ENCODE peak calls at places on chromosome 22, in seven cellular contexts. M is spleen, W is fibroblast of villous mesenchyme, T is colonic mucosa, G is left lung, Y is progenitor cell of endocrine pancreas, L is fibroblast of the aortic adventitia. Z is an unnamed sample.

GRCh38 chr22:27749597-27750225 is 51.8 kb downstream of the MN1 start:
- DNase-seq in T (no peak), Y (no peak), L (peak), G (no peak), M (peak), W (peak), Z (peak)

GRCh38 chr22:40193429-40194421 is 16.0 kb downstream of the TNRC6B start:
- DNase-seq in G (no peak), M (no peak), T (no peak), L (peak), Y (no peak), W (peak), Z (peak)

GRCh38 chr22:40635008-40635939 is 1.2 kb downstream of the MRTFA start:
- DNase-seq in Y (no peak), W (peak), T (no peak), M (no peak), G (no peak), L (peak), Z (peak)

GRCh38 chr22:38799265-38800002 is 5.5 kb upstream of the DNAL4 start:
- DNase-seq in W (peak), Y (no peak), M (no peak), T (no peak), G (no peak), L (peak), Z (peak)

GRCh38 chr22:24156915-24157782 is 24.1 kb upstream of the SUSD2 start:
- DNase-seq in T (peak), G (peak), W (peak), M (peak), L (peak), Y (peak), Z (peak)

GRCh38 chr22:45065726-45066125 is 55.9 kb upstream of the PHF21B start:
- DNase-seq in Y (no peak), M (no peak), G (no peak), T (no peak), W (no peak), L (no peak), Z (no peak)

GRCh38 chr22:41780714-41781507 is 19.6 kb upstream of the CCDC134 start:
- DNase-seq in L (peak), T (peak), W (peak), Y (no peak), G (peak), M (peak), Z (peak)

GRCh38 chr22:22424210-22424800 is 84.2 kb downstream of the ZNF280B start:
- DNase-seq in W (peak), G (no peak), M (no peak), Y (no peak), L (no peak), T (no peak), Z (no peak)

GRCh38 chr22:21834869-21835268 is 32.6 kb downstream of the MAPK1 start:
- DNase-seq in G (no peak), W (peak), L (no peak), T (no peak), M (no peak), Y (no peak), Z (no peak)

GRCh38 chr22:24585461-24585860 is 7.4 kb downstream of the LRRC75B start:
- DNase-seq in L (no peak), W (no peak), Y (no peak), M (peak), G (no peak), T (no peak), Z (no peak)

GRCh38 chr22:47322854-47323253 is 560.4 kb downstream of the TBC1D22A start:
- DNase-seq in G (no peak), W (no peak), Y (no peak), T (no peak), L (no peak), M (no peak), Z (no peak)

GRCh38 chr22:41951898-41952474 is at the start of gene SMIM45:
- DNase-seq in W (no peak), G (no peak), M (peak), L (no peak), T (no peak), Y (no peak), Z (no peak)

GRCh38 chr22:26134654-26135330 is 34.5 kb upstream of the SEZ6L start:
- DNase-seq in M (no peak), L (no peak), W (no peak), Y (no peak), G (no peak), T (no peak), Z (no peak)

GRCh38 chr22:38314140-38314991 is 2.9 kb downstream of the CSNK1E start:
- DNase-seq in Y (no peak), G (no peak), W (peak), T (no peak), M (peak), L (peak), Z (peak)

GRCh38 chr22:48894804-48895250 is 932.8 kb downstream of the BRD1 start:
- DNase-seq in Y (no peak), W (no peak), G (no peak), M (peak), L (no peak), T (peak), Z (no peak)

GRCh38 chr22:24681236-24681635 is 78.2 kb downstream of the GGT1 start:
- DNase-seq in M (no peak), Y (no peak), T (no peak), W (peak), L (peak), G (no peak), Z (no peak)

GRCh38 chr22:29816980-29817379 is 21.1 kb downstream of the ASCC2 start:
- DNase-seq in Y (no peak), M (no peak), T (no peak), L (no peak), G (no peak), W (no peak), Z (no peak)

GRCh38 chr22:29030618-29031235 is 30.9 kb downstream of the C22orf31 start:
- DNase-seq in G (peak), M (peak), T (peak), Y (peak), L (peak), W (peak), Z (peak)

GRCh38 chr22:26770624-26771023 is 113.2 kb downstream of the MIAT start:
- DNase-seq in G (no peak), T (no peak), Y (no peak), M (no peak), W (peak), L (peak), Z (peak)

GRCh38 chr22:41009222-41009948 is 58.2 kb downstream of the RBX1 start:
- DNase-seq in W (peak), L (peak), M (no peak), T (peak), Y (no peak), G (peak), Z (peak)

GRCh38 chr22:36330655-36331305 is 57.0 kb downstream of the MYH9 start:
- DNase-seq in W (peak), G (no peak), T (peak), M (peak), L (peak), Y (no peak), Z (peak)

GRCh38 chr22:27610863-27611786 is 190.4 kb downstream of the MN1 start:
- DNase-seq in Y (no peak), G (no peak), W (no peak), T (no peak), M (peak), L (no peak), Z (no peak)

GRCh38 chr22:37501610-37502341 is 15.6 kb upstream of the MFNG start:
- DNase-seq in T (peak), M (no peak), W (peak), G (peak), Y (peak), L (peak), Z (peak)

GRCh38 chr22:47030881-47031627 is 268.6 kb downstream of the TBC1D22A start:
- DNase-seq in M (peak), Y (no peak), W (no peak), L (peak), G (peak), T (peak), Z (peak)

GRCh38 chr22:37808294-37808657 is 542 bp downstream of the GCAT start:
- DNase-seq in T (no peak), Y (no peak), W (peak), L (peak), G (no peak), M (no peak), Z (no peak)

GRCh38 chr22:23696326-23696851 is 5.6 kb downstream of the RGL4 start:
- DNase-seq in M (peak), G (peak), L (no peak), T (no peak), Y (no peak), W (no peak), Z (peak)

GRCh38 chr22:41565403-41566054 is 4.7 kb downstream of the CSDC2 start:
- DNase-seq in T (no peak), Y (no peak), W (peak), L (peak), G (no peak), M (no peak), Z (peak)

GRCh38 chr22:46171940-46172339 is 21.6 kb downstream of the PPARA start:
- DNase-seq in M (no peak), L (peak), W (peak), T (peak), G (no peak), Y (no peak), Z (peak)

GRCh38 chr22:20043997-20044342 is 23.1 kb downstream of the TANGO2 start:
- DNase-seq in L (no peak), T (no peak), Y (no peak), W (no peak), M (no peak), G (no peak), Z (no peak)

GRCh38 chr22:20043057-20043996 is 22.4 kb downstream of the TANGO2 start:
- DNase-seq in G (no peak), Y (no peak), T (no peak), L (no peak), W (no peak), M (no peak), Z (no peak)

GRCh38 chr22:20044495-20045151 is 23.7 kb downstream of the TANGO2 start:
- DNase-seq in G (no peak), M (no peak), L (no peak), W (no peak), T (no peak), Y (no peak), Z (no peak)

GRCh38 chr22:20051927-20052308 is 28.1 kb upstream of the DGCR8 start:
- DNase-seq in M (no peak), G (no peak), T (no peak), Y (no peak), W (no peak), L (no peak), Z (no peak)

GRCh38 chr22:20046730-20047129 is 25.8 kb downstream of the TANGO2 start:
- DNase-seq in L (no peak), Y (no peak), M (no peak), G (no peak), T (no peak), W (no peak), Z (no peak)
- TF ChIP-seq CTCF in L (no peak), Y (no peak), M (no peak), G (no peak), T (no peak), W (no peak), Z (no peak)

DNA sequence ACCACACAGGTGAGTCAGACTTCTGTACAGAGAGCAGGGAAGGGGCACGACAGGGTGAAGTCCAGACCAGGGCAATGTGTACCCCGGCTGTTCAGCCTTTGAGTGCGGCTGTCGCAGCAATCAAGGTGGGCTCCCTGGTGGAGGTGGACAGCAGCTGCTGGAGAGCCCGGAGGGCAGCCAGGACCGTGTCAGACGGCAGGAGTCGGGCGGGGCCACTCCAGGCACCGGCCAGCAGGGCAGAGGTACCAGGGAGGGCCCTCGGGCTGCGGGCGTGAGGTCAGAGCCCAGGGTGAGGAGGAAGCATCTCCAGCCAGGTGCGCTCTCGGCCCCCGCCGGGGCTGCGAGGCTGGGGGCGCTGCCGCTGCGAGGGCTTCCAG is 802 bp upstream of the PIM3 start:
- DNase-seq in L (no peak), G (peak), Y (no peak), T (peak), M (no peak), W (no peak), Z (peak)
- TF ChIP-seq CTCF in L (no peak), G (no peak), Y (no peak), T (no peak), M (no peak), W (no peak), Z (no peak)

GRCh38 chr22:17366830-17367229 is 2.4 kb upstream of the CECR2 start:
- DNase-seq in G (peak), Y (peak), M (peak), L (no peak), T (peak), W (no peak), Z (no peak)
- TF ChIP-seq CTCF in G (no peak), Y (peak), M (peak), L (no peak), T (no peak), W (no peak), Z (no peak)

DNA sequence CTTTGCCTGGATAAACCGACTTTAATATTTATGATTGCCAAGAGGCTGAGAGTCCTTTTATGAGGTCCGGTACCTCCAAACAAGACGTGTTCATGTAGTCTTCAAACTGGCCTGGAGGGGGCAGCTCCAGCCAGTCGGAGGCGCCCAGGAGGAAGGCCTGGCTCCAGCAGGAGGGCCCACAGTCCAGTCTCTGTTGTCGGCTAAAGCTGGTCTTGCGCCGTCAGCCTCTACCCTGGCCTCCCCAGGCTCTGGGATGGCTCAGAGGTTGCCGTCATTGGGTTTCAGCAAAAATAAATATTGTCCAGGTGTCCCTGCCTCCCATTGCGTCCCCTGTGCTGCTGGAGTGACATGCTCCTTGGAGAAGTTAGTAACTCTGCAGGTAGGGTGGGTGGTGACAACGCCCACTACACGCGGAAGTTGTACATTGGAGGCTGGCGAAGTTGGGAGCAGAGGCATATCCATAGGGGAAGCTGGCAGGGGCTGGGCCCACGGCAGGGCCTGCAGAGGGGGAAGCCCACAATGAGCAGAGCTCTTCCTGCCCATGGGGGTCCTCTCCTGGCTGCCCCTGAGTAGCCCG is 1.0 kb upstream of the SLC25A1 start:
- DNase-seq in L (peak), Y (peak), G (peak), T (peak), W (peak), M (peak), Z (peak)
- TF ChIP-seq CTCF in L (peak), Y (peak), G (peak), T (peak), W (peak), M (peak), Z (peak)

GRCh38 chr22:30821381-30821780 is 126.7 kb downstream of the OSBP2 start:
- DNase-seq in L (no peak), G (no peak), W (no peak), T (no peak), M (no peak), Y (no peak), Z (no peak)

GRCh38 chr22:30822216-30823014 is 127.7 kb downstream of the OSBP2 start:
- DNase-seq in W (no peak), L (no peak), T (no peak), M (no peak), Y (no peak), G (no peak), Z (no peak)

GRCh38 chr22:30824096-30824495 is 129.4 kb downstream of the OSBP2 start:
- DNase-seq in M (no peak), T (no peak), L (no peak), Y (no peak), W (no peak), G (no peak), Z (no peak)

GRCh38 chr22:30821863-30822215 is 127.2 kb downstream of the OSBP2 start:
- DNase-seq in L (no peak), Y (no peak), W (no peak), T (no peak), M (no peak), G (no peak), Z (no peak)

GRCh38 chr22:30823015-30823370 is 128.3 kb downstream of the OSBP2 start:
- DNase-seq in M (no peak), L (no peak), T (no peak), Y (no peak), W (no peak), G (no peak), Z (no peak)
- TF ChIP-seq CTCF in M (no peak), L (peak), T (no peak), Y (no peak), W (no peak), G (no peak), Z (no peak)

DNA sequence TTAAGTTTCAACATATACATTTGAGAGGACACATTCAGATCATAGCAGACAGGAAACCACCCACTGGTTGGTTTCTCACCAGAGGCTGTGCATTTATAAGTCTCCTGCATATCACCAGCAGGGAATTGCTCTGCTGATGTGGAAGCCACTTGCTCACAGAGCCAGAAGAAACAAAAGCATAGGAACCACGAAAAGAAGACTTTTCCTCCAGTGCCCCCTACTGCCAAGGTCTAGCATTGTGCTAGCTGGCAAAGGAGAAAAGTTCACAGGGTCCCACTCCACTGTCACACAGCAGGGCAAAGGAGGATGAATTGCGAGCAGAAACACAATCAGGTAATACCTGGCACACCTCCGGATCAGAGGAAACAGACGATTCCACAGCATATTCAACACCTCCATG is 28.9 kb upstream of the ISX start:
- DNase-seq in L (no peak), T (no peak), W (no peak), M (no peak), G (no peak), Y (no peak), Z (peak)
- TF ChIP-seq CTCF in L (no peak), T (no peak), W (no peak), M (no peak), G (no peak), Y (peak), Z (peak)

GRCh38 chr22:30828187-30829155 is 133.8 kb downstream of the OSBP2 start:
- DNase-seq in W (no peak), T (no peak), M (no peak), G (no peak), Y (no peak), L (no peak), Z (no peak)

GRCh38 chr22:30833328-30833727 is 135.2 kb downstream of the MORC2 start:
- DNase-seq in L (no peak), M (no peak), W (no peak), Y (no peak), T (no peak), G (no peak), Z (no peak)

GRCh38 chr22:30829901-30830550 is 135.4 kb downstream of the OSBP2 start:
- DNase-seq in G (no peak), Y (no peak), W (peak), T (no peak), M (no peak), L (peak), Z (peak)

GRCh38 chr22:30830907-30831306 is 136.2 kb downstream of the OSBP2 start:
- DNase-seq in M (no peak), T (peak), Y (no peak), L (peak), G (no peak), W (peak), Z (peak)

GRCh38 chr22:30832407-30832987 is 136.1 kb downstream of the MORC2 start:
- DNase-seq in M (no peak), W (no peak), L (no peak), G (no peak), T (no peak), Y (no peak), Z (no peak)
- TF ChIP-seq CTCF in M (no peak), W (no peak), L (no peak), G (no peak), T (no peak), Y (no peak), Z (no peak)

DNA sequence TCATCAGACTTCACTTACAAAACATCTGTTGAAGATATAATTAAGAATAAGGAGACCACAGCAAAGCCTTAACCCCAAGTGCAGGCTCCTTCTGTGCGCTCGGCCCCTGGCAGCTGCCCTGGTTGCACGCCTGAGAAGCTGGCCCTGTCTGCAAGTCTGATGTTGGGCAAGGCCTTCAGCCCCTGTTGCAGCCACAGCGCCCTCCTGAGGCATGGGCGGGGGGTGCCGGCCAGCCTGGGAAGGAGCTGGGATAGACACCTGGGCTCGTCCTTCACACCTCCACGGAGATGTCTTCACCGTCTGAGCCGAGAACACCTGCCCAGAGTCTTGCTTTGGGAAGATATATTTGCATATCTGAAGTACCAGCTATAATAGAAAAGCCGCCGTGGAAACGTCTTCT is 104.1 kb downstream of the MPPED1 start:
- DNase-seq in Y (no peak), W (no peak), M (no peak), G (no peak), L (no peak), T (no peak), Z (no peak)
- TF ChIP-seq CTCF in Y (no peak), W (no peak), M (no peak), G (no peak), L (no peak), T (no peak), Z (no peak)

Z was measured in AG10803.